ENCODE peak calls at places on chromosomes 16 and 17, in six cellular contexts. One of them, this sample, is unnamed.

GRCh38 chr17:37779554-37779953 is 34.7 kb upstream of the HNF1B start:
- DNase-seq in H1: no peak
- DNase-seq in HepG2: no peak
- DNase-seq in A549: no peak
- DNase-seq in GM12878: no peak
- DNase-seq in K562: no peak
- DNase-seq in this sample: no peak

GRCh38 chr16:22628994-22629393 is 118.3 kb downstream of the NPIPB5 start:
- DNase-seq in H1: peak
- DNase-seq in HepG2: no peak
- DNase-seq in A549: no peak
- DNase-seq in GM12878: no peak
- DNase-seq in K562: no peak
- DNase-seq in this sample: no peak

GRCh38 chr17:1928976-1929375 is 96.2 kb downstream of the RTN4RL1 start:
- DNase-seq in H1: no peak
- DNase-seq in HepG2: no peak
- DNase-seq in A549: no peak
- DNase-seq in GM12878: no peak
- DNase-seq in K562: no peak
- DNase-seq in this sample: no peak

GRCh38 chr17:72118588-72119279 is 2.1 kb upstream of the SOX9 start:
- DNase-seq in H1: peak
- DNase-seq in HepG2: peak
- DNase-seq in A549: peak
- DNase-seq in GM12878: peak
- DNase-seq in K562: peak
- DNase-seq in this sample: peak

GRCh38 chr17:45948881-45949624 is 50.0 kb upstream of the STH start:
- DNase-seq in H1: peak
- DNase-seq in HepG2: peak
- DNase-seq in A549: peak
- DNase-seq in GM12878: no peak
- DNase-seq in K562: peak
- DNase-seq in this sample: no peak

GRCh38 chr17:18184143-18185007 is 747 bp downstream of the ALKBH5 start:
- DNase-seq in H1: peak
- DNase-seq in HepG2: no peak
- DNase-seq in A549: no peak
- DNase-seq in GM12878: no peak
- DNase-seq in K562: no peak
- DNase-seq in this sample: no peak

GRCh38 chr17:49450735-49451134 is 36.1 kb upstream of the PHB1 start:
- DNase-seq in H1: no peak
- DNase-seq in HepG2: no peak
- DNase-seq in A549: no peak
- DNase-seq in GM12878: no peak
- DNase-seq in K562: no peak
- DNase-seq in this sample: no peak

GRCh38 chr17:48441231-48441711 is 11.3 kb upstream of the SKAP1 start:
- DNase-seq in H1: no peak
- DNase-seq in HepG2: no peak
- DNase-seq in A549: no peak
- DNase-seq in GM12878: peak
- DNase-seq in K562: no peak
- DNase-seq in this sample: no peak

GRCh38 chr17:38608648-38609047 is 2.9 kb upstream of the SRCIN1 start:
- DNase-seq in H1: peak
- DNase-seq in HepG2: no peak
- DNase-seq in A549: no peak
- DNase-seq in GM12878: no peak
- DNase-seq in K562: no peak
- DNase-seq in this sample: no peak

GRCh38 chr16:68072038-68072695 is 13.0 kb upstream of the NFATC3 start:
- DNase-seq in H1: peak
- DNase-seq in HepG2: no peak
- DNase-seq in A549: no peak
- DNase-seq in GM12878: no peak
- DNase-seq in K562: peak
- DNase-seq in this sample: no peak

GRCh38 chr17:78279360-78279990 is 48.0 kb downstream of the TMEM235 start:
- DNase-seq in H1: no peak
- DNase-seq in HepG2: no peak
- DNase-seq in A549: no peak
- DNase-seq in GM12878: no peak
- DNase-seq in K562: no peak
- DNase-seq in this sample: no peak

GRCh38 chr16:47463771-47464624 is 2.9 kb downstream of the PHKB start:
- DNase-seq in H1: no peak
- DNase-seq in HepG2: no peak
- DNase-seq in A549: no peak
- DNase-seq in GM12878: no peak
- DNase-seq in K562: no peak
- DNase-seq in this sample: peak

GRCh38 chr17:56009795-56010715 is 143.2 kb upstream of the ANKFN1 start:
- DNase-seq in H1: no peak
- DNase-seq in HepG2: no peak
- DNase-seq in A549: no peak
- DNase-seq in GM12878: no peak
- DNase-seq in K562: no peak
- DNase-seq in this sample: no peak

GRCh38 chr16:68416057-68417046 is 32.0 kb downstream of the SMPD3 start:
- DNase-seq in H1: no peak
- DNase-seq in HepG2: no peak
- DNase-seq in A549: no peak
- DNase-seq in GM12878: no peak
- DNase-seq in K562: no peak
- DNase-seq in this sample: no peak

GRCh38 chr17:42106009-42106408 is 6.5 kb downstream of the DHX58 start:
- DNase-seq in H1: no peak
- DNase-seq in HepG2: no peak
- DNase-seq in A549: no peak
- DNase-seq in GM12878: no peak
- DNase-seq in K562: no peak
- DNase-seq in this sample: no peak

GRCh38 chr17:20981046-20981920 is 61.5 kb downstream of the USP22 start:
- DNase-seq in H1: peak
- DNase-seq in HepG2: no peak
- DNase-seq in A549: no peak
- DNase-seq in GM12878: no peak
- DNase-seq in K562: no peak
- DNase-seq in this sample: no peak

GRCh38 chr16:30335598-30336474 is 19.3 kb downstream of the CD2BP2 start:
- DNase-seq in H1: no peak
- DNase-seq in HepG2: peak
- DNase-seq in A549: no peak
- DNase-seq in GM12878: peak
- DNase-seq in K562: no peak
- DNase-seq in this sample: no peak

GRCh38 chr16:81279375-81279774 is 35.4 kb upstream of the GAN start:
- DNase-seq in H1: no peak
- DNase-seq in HepG2: no peak
- DNase-seq in A549: no peak
- DNase-seq in GM12878: no peak
- DNase-seq in K562: no peak
- DNase-seq in this sample: no peak

GRCh38 chr16:47947741-47948140 is 208.1 kb downstream of the ABCC12 start:
- DNase-seq in H1: no peak
- DNase-seq in HepG2: no peak
- DNase-seq in A549: no peak
- DNase-seq in GM12878: no peak
- DNase-seq in K562: no peak
- DNase-seq in this sample: no peak

GRCh38 chr16:50196736-50197135 is 43.6 kb downstream of the TENT4B start:
- DNase-seq in H1: no peak
- DNase-seq in HepG2: no peak
- DNase-seq in A549: no peak
- DNase-seq in GM12878: no peak
- DNase-seq in K562: no peak
- DNase-seq in this sample: no peak

GRCh38 chr17:60355663-60356594 is 36.0 kb downstream of the USP32 start:
- DNase-seq in H1: no peak
- DNase-seq in HepG2: peak
- DNase-seq in A549: no peak
- DNase-seq in GM12878: no peak
- DNase-seq in K562: no peak
- DNase-seq in this sample: no peak

GRCh38 chr16:10744370-10745030 is 858 bp downstream of the NUBP1 start:
- DNase-seq in H1: no peak
- DNase-seq in HepG2: no peak
- DNase-seq in A549: peak
- DNase-seq in GM12878: no peak
- DNase-seq in K562: peak
- DNase-seq in this sample: peak

GRCh38 chr16:1786242-1787055 is 3.7 kb downstream of the NUBP2 start:
- DNase-seq in H1: peak
- DNase-seq in HepG2: no peak
- DNase-seq in A549: no peak
- DNase-seq in GM12878: no peak
- DNase-seq in K562: no peak
- DNase-seq in this sample: no peak

GRCh38 chr17:17847726-17848125 is 10.9 kb upstream of the SREBF1 start:
- DNase-seq in H1: no peak
- DNase-seq in HepG2: no peak
- DNase-seq in A549: no peak
- DNase-seq in GM12878: no peak
- DNase-seq in K562: no peak
- DNase-seq in this sample: no peak

GRCh38 chr16:27230562-27230991 is 27.3 kb downstream of the KDM8 start:
- DNase-seq in H1: no peak
- DNase-seq in HepG2: no peak
- DNase-seq in A549: no peak
- DNase-seq in GM12878: no peak
- DNase-seq in K562: no peak
- DNase-seq in this sample: no peak

GRCh38 chr17:18129041-18129502 is 20.5 kb downstream of the MYO15A start:
- DNase-seq in H1: no peak
- DNase-seq in HepG2: no peak
- DNase-seq in A549: no peak
- DNase-seq in GM12878: no peak
- DNase-seq in K562: no peak
- DNase-seq in this sample: no peak

GRCh38 chr16:59067207-59067606 is 333.1 kb upstream of the GOT2 start:
- DNase-seq in H1: no peak
- DNase-seq in HepG2: no peak
- DNase-seq in A549: no peak
- DNase-seq in GM12878: no peak
- DNase-seq in K562: no peak
- DNase-seq in this sample: no peak

GRCh38 chr16:642189-643049 is 791 bp downstream of the MCRIP2 start:
- DNase-seq in H1: peak
- DNase-seq in HepG2: peak
- DNase-seq in A549: no peak
- DNase-seq in GM12878: no peak
- DNase-seq in K562: peak
- DNase-seq in this sample: peak

DNA sequence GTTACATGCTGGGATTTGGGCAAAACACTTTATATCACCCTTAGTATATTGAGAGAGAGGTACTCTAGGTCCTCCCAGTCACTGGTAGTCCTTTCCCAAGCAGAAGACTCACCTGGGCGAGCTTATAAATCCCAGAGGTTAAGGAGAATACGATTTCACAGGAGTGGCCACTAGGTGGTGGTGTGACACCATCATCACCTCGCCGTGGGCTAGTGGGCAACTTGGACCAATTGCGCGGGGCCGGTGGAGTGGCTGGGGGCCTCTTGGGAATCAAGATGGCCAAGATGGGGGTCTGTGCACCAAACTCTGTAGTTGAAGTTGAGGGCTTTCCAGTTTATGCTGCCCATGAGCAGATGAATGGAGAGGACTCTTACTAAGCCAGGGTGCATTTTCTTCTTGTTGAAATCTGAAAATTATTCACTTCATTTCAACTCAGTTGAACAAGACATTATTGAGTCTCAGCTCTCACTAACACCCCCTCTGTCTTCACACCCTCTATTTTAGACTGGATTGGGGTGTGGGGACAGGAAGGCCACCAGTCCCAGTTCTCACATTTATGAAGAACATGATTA is 38.2 kb upstream of the PIRT start:
- DNase-seq in H1: peak
- DNase-seq in HepG2: peak
- DNase-seq in A549: peak
- DNase-seq in GM12878: no peak
- DNase-seq in K562: peak
- DNase-seq in this sample: peak
- TF ChIP-seq RAD21 in H1: peak
- TF ChIP-seq RAD21 in HepG2: peak
- TF ChIP-seq RAD21 in A549: peak
- TF ChIP-seq RAD21 in GM12878: peak
- TF ChIP-seq RAD21 in K562: peak
- TF ChIP-seq RAD21 in this sample: peak

DNA sequence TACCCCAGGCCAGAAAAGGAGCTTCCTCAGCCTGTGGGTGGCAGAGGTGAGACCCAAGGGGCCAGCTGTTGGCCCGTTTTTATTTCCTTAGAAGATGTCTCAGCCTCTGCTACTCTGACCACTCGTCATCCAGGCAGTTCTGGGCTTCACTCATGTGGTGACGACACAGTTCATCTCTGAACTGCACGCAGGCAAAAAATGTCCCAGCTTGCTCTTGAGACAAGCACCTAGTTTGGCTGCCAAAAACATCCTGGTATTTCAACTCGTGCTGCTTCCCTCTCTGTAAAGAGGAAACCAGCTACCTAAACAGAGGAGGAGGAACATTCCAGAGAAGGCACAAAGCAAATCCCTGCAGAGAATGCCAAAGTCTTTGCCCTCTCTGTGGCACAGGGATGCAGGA is 125.7 kb downstream of the XYLT1 start:
- DNase-seq in H1: no peak
- DNase-seq in HepG2: no peak
- DNase-seq in A549: no peak
- DNase-seq in GM12878: no peak
- DNase-seq in K562: no peak
- DNase-seq in this sample: no peak
- TF ChIP-seq EP300 in H1: no peak
- TF ChIP-seq EP300 in HepG2: no peak
- TF ChIP-seq EP300 in A549: no peak
- TF ChIP-seq EP300 in GM12878: no peak
- TF ChIP-seq EP300 in K562: no peak
- TF ChIP-seq EP300 in this sample: no peak

GRCh38 chr17:70901870-70902269 is 732.5 kb downstream of the KCNJ2 start:
- DNase-seq in H1: no peak
- DNase-seq in HepG2: no peak
- DNase-seq in A549: no peak
- DNase-seq in GM12878: no peak
- DNase-seq in K562: no peak
- DNase-seq in this sample: no peak
- TF ChIP-seq RAD21 in H1: peak
- TF ChIP-seq RAD21 in HepG2: no peak
- TF ChIP-seq RAD21 in A549: no peak
- TF ChIP-seq RAD21 in GM12878: no peak
- TF ChIP-seq RAD21 in K562: no peak
- TF ChIP-seq RAD21 in this sample: no peak

GRCh38 chr16:7377231-7377630 is 44.6 kb downstream of the RBFOX1 start:
- DNase-seq in H1: no peak
- DNase-seq in HepG2: no peak
- DNase-seq in A549: no peak
- DNase-seq in GM12878: no peak
- DNase-seq in K562: no peak
- DNase-seq in this sample: no peak
- TF ChIP-seq EP300 in H1: no peak
- TF ChIP-seq EP300 in HepG2: no peak
- TF ChIP-seq EP300 in A549: no peak
- TF ChIP-seq EP300 in GM12878: no peak
- TF ChIP-seq EP300 in K562: no peak
- TF ChIP-seq EP300 in this sample: no peak

This sample was measured in SK-N-SH.